ENCODE peak calls at places on chromosomes 16 and 17, in seven cellular contexts. Y is cardiac muscle cell; D is BE2C; G is CD8-positive, alpha-beta T cell; E is osteoblast; N is SJCRH30; K is A549. J is an unnamed sample.

GRCh38 chr16:51431517-51432241 is 280.6 kb upstream of the SALL1 start:
- DNase-seq in Y (no peak), D (no peak), G (no peak), E (peak; percentile 45), N (peak; percentile 35), K (peak; percentile 30), J (no peak)

GRCh38 chr17:32852811-32853210 is 24.1 kb downstream of the MYO1D start:
- DNase-seq in Y (no peak), D (no peak), G (no peak), E (no peak), N (no peak), K (no peak), J (no peak)

GRCh38 chr16:67886387-67886786 is 1.7 kb downstream of the NRN1L start:
- DNase-seq in Y (no peak), D (no peak), G (no peak), E (peak; percentile 84), N (no peak), K (no peak), J (peak; percentile 68)

GRCh38 chr17:80681215-80681614 is 136.6 kb downstream of the RPTOR start:
- DNase-seq in Y (no peak), D (no peak), G (no peak), E (no peak), N (no peak), K (no peak), J (no peak)

GRCh38 chr17:27944546-27945332 is 51.6 kb upstream of the LYRM9 start:
- DNase-seq in Y (no peak), D (no peak), G (no peak), E (no peak), N (no peak), K (no peak), J (no peak)

GRCh38 chr17:333626-334396 is 18.8 kb downstream of the RPH3AL start:
- DNase-seq in Y (peak; percentile 86), D (no peak), G (no peak), E (peak; percentile 98), N (peak; percentile 73), K (no peak), J (peak; percentile 88)

GRCh38 chr17:68783861-68784260 is 171.3 kb downstream of the ABCA8 start:
- DNase-seq in Y (no peak), D (no peak), G (no peak), E (no peak), N (peak; percentile 9), K (no peak), J (no peak)

GRCh38 chr16:56606688-56607618 is 1.4 kb upstream of the MT2A start:
- DNase-seq in Y (no peak), D (no peak), G (peak; percentile 49), E (peak; percentile 94), N (peak; percentile 74), K (peak; percentile 91), J (peak; percentile 64)

GRCh38 chr16:2912330-2913199 is 834 bp downstream of the FLYWCH1 start:
- DNase-seq in Y (peak; percentile 44), D (no peak), G (no peak), E (peak; percentile 87), N (no peak), K (no peak), J (peak; percentile 68)

GRCh38 chr17:12927541-12928425 is 90.0 kb downstream of the ELAC2 start:
- DNase-seq in Y (no peak), D (no peak), G (no peak), E (no peak), N (no peak), K (no peak), J (no peak)

GRCh38 chr17:44374306-44375195 is 10.9 kb upstream of the FAM171A2 start:
- DNase-seq in Y (no peak), D (no peak), G (no peak), E (peak; percentile 89), N (peak; percentile 31), K (no peak), J (peak; percentile 98)

GRCh38 chr17:37605813-37606505 is 3.3 kb downstream of the SYNRG start:
- DNase-seq in Y (no peak), D (no peak), G (peak; percentile 58), E (peak; percentile 27), N (no peak), K (no peak), J (no peak)

GRCh38 chr17:31724619-31725018 is 134.4 kb downstream of the COPRS start:
- DNase-seq in Y (no peak), D (no peak), G (no peak), E (peak; percentile 76), N (no peak), K (no peak), J (no peak)

GRCh38 chr17:77571141-77571540 is 387.4 kb upstream of the TNRC6C start:
- DNase-seq in Y (no peak), D (no peak), G (no peak), E (no peak), N (no peak), K (no peak), J (peak; percentile 56)

GRCh38 chr17:4395111-4395478 is 28.6 kb upstream of the UBE2G1 start:
- DNase-seq in Y (no peak), D (no peak), G (no peak), E (no peak), N (no peak), K (no peak), J (no peak)
- H3K4me1 ChIP-seq in Y (no peaks in the 10 kb centered on the region), D (no peaks in the 10 kb centered on the region), G (no peaks in the 10 kb centered on the region), E (no peaks in the 10 kb centered on the region), N (no peaks in the 10 kb centered on the region), K (peaks cover 5% of the 10 kb centered on the region), J (no peaks in the 10 kb centered on the region)

GRCh38 chr16:85090166-85090565 is 22.1 kb downstream of the CIBAR2 start:
- DNase-seq in Y (no peak), D (no peak), G (no peak), E (peak; percentile 86), N (no peak), K (no peak), J (no peak)
- H3K4me1 ChIP-seq in Y (peaks cover 37% of the 10 kb centered on the region), D (peaks cover 10% of the 10 kb centered on the region), G (peaks cover 7% of the 10 kb centered on the region), E (no peaks in the 10 kb centered on the region), N (no peaks in the 10 kb centered on the region), K (peaks cover 4% of the 10 kb centered on the region), J (peaks cover 2% of the 10 kb centered on the region)

GRCh38 chr17:73205326-73205980 is 12.6 kb downstream of the COG1 start:
- DNase-seq in Y (no peak), D (no peak), G (no peak), E (no peak), N (no peak), K (no peak), J (no peak)
- H3K4me1 ChIP-seq in Y (peaks cover 7% of the 10 kb centered on the region), D (no peaks in the 10 kb centered on the region), G (peaks cover 29% of the 10 kb centered on the region), E (peaks cover 5% of the 10 kb centered on the region), N (no peaks in the 10 kb centered on the region), K (no peaks in the 10 kb centered on the region), J (peaks cover 10% of the 10 kb centered on the region)

GRCh38 chr16:30659507-30660423 is 1.5 kb downstream of the FBRS start:
- DNase-seq in Y (no peak), D (peak; percentile 73), G (peak; percentile 72), E (peak; percentile 92), N (no peak), K (no peak), J (peak; percentile 51)
- H3K4me1 ChIP-seq in Y (peaks cover 8% of the 10 kb centered on the region), D (peaks cover 3% of the 10 kb centered on the region), G (peaks cover 46% of the 10 kb centered on the region), E (peaks cover 24% of the 10 kb centered on the region), N (peaks cover 5% of the 10 kb centered on the region), K (peaks cover 23% of the 10 kb centered on the region), J (peaks cover 6% of the 10 kb centered on the region)

J was measured in endodermal cell.